ENCODE peak calls at places on chromosomes 12 and 14, in seven cellular contexts. One of them, this sample, is unnamed.

GRCh38 chr12:52395761-52396434 is 10.2 kb downstream of the KRT82 start:
- DNase-seq in upper lobe of right lung: peak
- DNase-seq in astrocyte of the cerebellum: no peak
- DNase-seq in left lung: peak
- DNase-seq in stimulated activated CD4-positive, alpha-beta T cell treated with anti-CD3 and anti-CD28 coated beads, Interleukin-15, amount 100 ng/mL, for 1 hour: no peak
- DNase-seq in NCI-H1105 treated with DMSO at 0.1 percent for 48 hours: no peak
- DNase-seq in H54: no peak
- DNase-seq in this sample: no peak

GRCh38 chr12:131346578-131347344 is 364.1 kb upstream of the SFSWAP start:
- DNase-seq in upper lobe of right lung: no peak
- DNase-seq in astrocyte of the cerebellum: no peak
- DNase-seq in left lung: peak
- DNase-seq in stimulated activated CD4-positive, alpha-beta T cell treated with anti-CD3 and anti-CD28 coated beads, Interleukin-15, amount 100 ng/mL, for 1 hour: no peak
- DNase-seq in NCI-H1105 treated with DMSO at 0.1 percent for 48 hours: no peak
- DNase-seq in H54: no peak
- DNase-seq in this sample: no peak

GRCh38 chr12:47841910-47842309 is 22.2 kb upstream of the HDAC7 start:
- DNase-seq in upper lobe of right lung: peak
- DNase-seq in astrocyte of the cerebellum: no peak
- DNase-seq in left lung: no peak
- DNase-seq in stimulated activated CD4-positive, alpha-beta T cell treated with anti-CD3 and anti-CD28 coated beads, Interleukin-15, amount 100 ng/mL, for 1 hour: no peak
- DNase-seq in NCI-H1105 treated with DMSO at 0.1 percent for 48 hours: no peak
- DNase-seq in H54: no peak
- DNase-seq in this sample: no peak

GRCh38 chr12:94149781-94150482 is 1.6 kb downstream of the PLXNC1 start:
- DNase-seq in upper lobe of right lung: peak
- DNase-seq in astrocyte of the cerebellum: no peak
- DNase-seq in left lung: peak
- DNase-seq in stimulated activated CD4-positive, alpha-beta T cell treated with anti-CD3 and anti-CD28 coated beads, Interleukin-15, amount 100 ng/mL, for 1 hour: no peak
- DNase-seq in NCI-H1105 treated with DMSO at 0.1 percent for 48 hours: peak
- DNase-seq in H54: no peak
- DNase-seq in this sample: no peak

GRCh38 chr12:129659927-129660326 is 243.9 kb downstream of the TMEM132D start:
- DNase-seq in upper lobe of right lung: no peak
- DNase-seq in astrocyte of the cerebellum: peak
- DNase-seq in left lung: no peak
- DNase-seq in stimulated activated CD4-positive, alpha-beta T cell treated with anti-CD3 and anti-CD28 coated beads, Interleukin-15, amount 100 ng/mL, for 1 hour: no peak
- DNase-seq in NCI-H1105 treated with DMSO at 0.1 percent for 48 hours: peak
- DNase-seq in H54: no peak
- DNase-seq in this sample: peak

GRCh38 chr14:102731101-102731870 is 46.0 kb upstream of the TRAF3 start:
- DNase-seq in upper lobe of right lung: peak
- DNase-seq in astrocyte of the cerebellum: no peak
- DNase-seq in left lung: no peak
- DNase-seq in stimulated activated CD4-positive, alpha-beta T cell treated with anti-CD3 and anti-CD28 coated beads, Interleukin-15, amount 100 ng/mL, for 1 hour: no peak
- DNase-seq in NCI-H1105 treated with DMSO at 0.1 percent for 48 hours: no peak
- DNase-seq in H54: no peak
- DNase-seq in this sample: no peak

GRCh38 chr12:21998782-21999181 is 47.2 kb upstream of the CMAS start:
- DNase-seq in upper lobe of right lung: no peak
- DNase-seq in astrocyte of the cerebellum: no peak
- DNase-seq in left lung: no peak
- DNase-seq in stimulated activated CD4-positive, alpha-beta T cell treated with anti-CD3 and anti-CD28 coated beads, Interleukin-15, amount 100 ng/mL, for 1 hour: no peak
- DNase-seq in NCI-H1105 treated with DMSO at 0.1 percent for 48 hours: no peak
- DNase-seq in H54: no peak
- DNase-seq in this sample: no peak

GRCh38 chr12:28536088-28536487 is 345.8 kb downstream of the CCDC91 start:
- DNase-seq in upper lobe of right lung: no peak
- DNase-seq in astrocyte of the cerebellum: no peak
- DNase-seq in left lung: no peak
- DNase-seq in stimulated activated CD4-positive, alpha-beta T cell treated with anti-CD3 and anti-CD28 coated beads, Interleukin-15, amount 100 ng/mL, for 1 hour: no peak
- DNase-seq in NCI-H1105 treated with DMSO at 0.1 percent for 48 hours: no peak
- DNase-seq in H54: no peak
- DNase-seq in this sample: peak

GRCh38 chr14:99278836-99279235 is 6.8 kb upstream of the BCL11B start:
- DNase-seq in upper lobe of right lung: no peak
- DNase-seq in astrocyte of the cerebellum: no peak
- DNase-seq in left lung: no peak
- DNase-seq in stimulated activated CD4-positive, alpha-beta T cell treated with anti-CD3 and anti-CD28 coated beads, Interleukin-15, amount 100 ng/mL, for 1 hour: no peak
- DNase-seq in NCI-H1105 treated with DMSO at 0.1 percent for 48 hours: no peak
- DNase-seq in H54: no peak
- DNase-seq in this sample: no peak

GRCh38 chr12:104974626-104975290 is 11.4 kb upstream of the NOPCHAP1 start:
- DNase-seq in upper lobe of right lung: no peak
- DNase-seq in astrocyte of the cerebellum: no peak
- DNase-seq in left lung: no peak
- DNase-seq in stimulated activated CD4-positive, alpha-beta T cell treated with anti-CD3 and anti-CD28 coated beads, Interleukin-15, amount 100 ng/mL, for 1 hour: no peak
- DNase-seq in NCI-H1105 treated with DMSO at 0.1 percent for 48 hours: no peak
- DNase-seq in H54: no peak
- DNase-seq in this sample: peak

GRCh38 chr14:57865450-57866198 is at the start of gene SLC35F4:
- DNase-seq in upper lobe of right lung: peak
- DNase-seq in astrocyte of the cerebellum: no peak
- DNase-seq in left lung: peak
- DNase-seq in stimulated activated CD4-positive, alpha-beta T cell treated with anti-CD3 and anti-CD28 coated beads, Interleukin-15, amount 100 ng/mL, for 1 hour: no peak
- DNase-seq in NCI-H1105 treated with DMSO at 0.1 percent for 48 hours: peak
- DNase-seq in H54: no peak
- DNase-seq in this sample: peak

GRCh38 chr12:6341439-6342139 is at the start of gene TNFRSF1A:
- DNase-seq in upper lobe of right lung: peak
- DNase-seq in astrocyte of the cerebellum: peak
- DNase-seq in left lung: peak
- DNase-seq in stimulated activated CD4-positive, alpha-beta T cell treated with anti-CD3 and anti-CD28 coated beads, Interleukin-15, amount 100 ng/mL, for 1 hour: peak
- DNase-seq in NCI-H1105 treated with DMSO at 0.1 percent for 48 hours: no peak
- DNase-seq in H54: no peak
- DNase-seq in this sample: peak

GRCh38 chr12:111488798-111489197 is 83.1 kb downstream of the SH2B3 start:
- DNase-seq in upper lobe of right lung: no peak
- DNase-seq in astrocyte of the cerebellum: no peak
- DNase-seq in left lung: no peak
- DNase-seq in stimulated activated CD4-positive, alpha-beta T cell treated with anti-CD3 and anti-CD28 coated beads, Interleukin-15, amount 100 ng/mL, for 1 hour: no peak
- DNase-seq in NCI-H1105 treated with DMSO at 0.1 percent for 48 hours: no peak
- DNase-seq in H54: no peak
- DNase-seq in this sample: no peak

GRCh38 chr12:54082402-54082892 is 28.8 kb downstream of the HOXC4 start:
- DNase-seq in upper lobe of right lung: no peak
- DNase-seq in astrocyte of the cerebellum: no peak
- DNase-seq in left lung: no peak
- DNase-seq in stimulated activated CD4-positive, alpha-beta T cell treated with anti-CD3 and anti-CD28 coated beads, Interleukin-15, amount 100 ng/mL, for 1 hour: peak
- DNase-seq in NCI-H1105 treated with DMSO at 0.1 percent for 48 hours: peak
- DNase-seq in H54: no peak
- DNase-seq in this sample: peak

GRCh38 chr12:44158746-44159145 is 322.9 kb downstream of the TMEM117 start:
- DNase-seq in upper lobe of right lung: no peak
- DNase-seq in astrocyte of the cerebellum: no peak
- DNase-seq in left lung: no peak
- DNase-seq in stimulated activated CD4-positive, alpha-beta T cell treated with anti-CD3 and anti-CD28 coated beads, Interleukin-15, amount 100 ng/mL, for 1 hour: no peak
- DNase-seq in NCI-H1105 treated with DMSO at 0.1 percent for 48 hours: no peak
- DNase-seq in H54: no peak
- DNase-seq in this sample: no peak

GRCh38 chr12:108063192-108063591 is 65.9 kb upstream of the WSCD2 start:
- DNase-seq in upper lobe of right lung: no peak
- DNase-seq in astrocyte of the cerebellum: no peak
- DNase-seq in left lung: no peak
- DNase-seq in stimulated activated CD4-positive, alpha-beta T cell treated with anti-CD3 and anti-CD28 coated beads, Interleukin-15, amount 100 ng/mL, for 1 hour: no peak
- DNase-seq in NCI-H1105 treated with DMSO at 0.1 percent for 48 hours: peak
- DNase-seq in H54: no peak
- DNase-seq in this sample: no peak

GRCh38 chr12:118052324-118053070 is 8.5 kb downstream of the WSB2 start:
- DNase-seq in upper lobe of right lung: peak
- DNase-seq in astrocyte of the cerebellum: peak
- DNase-seq in left lung: no peak
- DNase-seq in stimulated activated CD4-positive, alpha-beta T cell treated with anti-CD3 and anti-CD28 coated beads, Interleukin-15, amount 100 ng/mL, for 1 hour: no peak
- DNase-seq in NCI-H1105 treated with DMSO at 0.1 percent for 48 hours: no peak
- DNase-seq in H54: peak
- DNase-seq in this sample: peak

GRCh38 chr12:59250766-59251165 is 330.5 kb upstream of the LRIG3 start:
- DNase-seq in upper lobe of right lung: no peak
- DNase-seq in astrocyte of the cerebellum: no peak
- DNase-seq in left lung: no peak
- DNase-seq in stimulated activated CD4-positive, alpha-beta T cell treated with anti-CD3 and anti-CD28 coated beads, Interleukin-15, amount 100 ng/mL, for 1 hour: no peak
- DNase-seq in NCI-H1105 treated with DMSO at 0.1 percent for 48 hours: no peak
- DNase-seq in H54: no peak
- DNase-seq in this sample: no peak

GRCh38 chr12:111330800-111331752 is 37.8 kb downstream of the PHETA1 start:
- DNase-seq in upper lobe of right lung: no peak
- DNase-seq in astrocyte of the cerebellum: peak
- DNase-seq in left lung: no peak
- DNase-seq in stimulated activated CD4-positive, alpha-beta T cell treated with anti-CD3 and anti-CD28 coated beads, Interleukin-15, amount 100 ng/mL, for 1 hour: no peak
- DNase-seq in NCI-H1105 treated with DMSO at 0.1 percent for 48 hours: peak
- DNase-seq in H54: peak
- DNase-seq in this sample: peak

GRCh38 chr14:68444449-68445168 is 348.3 kb downstream of the ZFP36L1 start:
- DNase-seq in upper lobe of right lung: no peak
- DNase-seq in astrocyte of the cerebellum: peak
- DNase-seq in left lung: no peak
- DNase-seq in stimulated activated CD4-positive, alpha-beta T cell treated with anti-CD3 and anti-CD28 coated beads, Interleukin-15, amount 100 ng/mL, for 1 hour: no peak
- DNase-seq in NCI-H1105 treated with DMSO at 0.1 percent for 48 hours: no peak
- DNase-seq in H54: no peak
- DNase-seq in this sample: peak

GRCh38 chr14:25011095-25011494 is 38.9 kb downstream of the STXBP6 start:
- DNase-seq in upper lobe of right lung: no peak
- DNase-seq in astrocyte of the cerebellum: no peak
- DNase-seq in left lung: no peak
- DNase-seq in stimulated activated CD4-positive, alpha-beta T cell treated with anti-CD3 and anti-CD28 coated beads, Interleukin-15, amount 100 ng/mL, for 1 hour: no peak
- DNase-seq in NCI-H1105 treated with DMSO at 0.1 percent for 48 hours: no peak
- DNase-seq in H54: no peak
- DNase-seq in this sample: no peak

GRCh38 chr12:102169922-102170698 is 27.5 kb downstream of the PMCH start:
- DNase-seq in upper lobe of right lung: no peak
- DNase-seq in astrocyte of the cerebellum: peak
- DNase-seq in left lung: no peak
- DNase-seq in stimulated activated CD4-positive, alpha-beta T cell treated with anti-CD3 and anti-CD28 coated beads, Interleukin-15, amount 100 ng/mL, for 1 hour: no peak
- DNase-seq in NCI-H1105 treated with DMSO at 0.1 percent for 48 hours: peak
- DNase-seq in H54: no peak
- DNase-seq in this sample: peak

GRCh38 chr12:3293446-3294161 is 197.4 kb upstream of the PRMT8 start:
- DNase-seq in upper lobe of right lung: no peak
- DNase-seq in astrocyte of the cerebellum: no peak
- DNase-seq in left lung: no peak
- DNase-seq in stimulated activated CD4-positive, alpha-beta T cell treated with anti-CD3 and anti-CD28 coated beads, Interleukin-15, amount 100 ng/mL, for 1 hour: no peak
- DNase-seq in NCI-H1105 treated with DMSO at 0.1 percent for 48 hours: no peak
- DNase-seq in H54: peak
- DNase-seq in this sample: peak

GRCh38 chr12:2382391-2383155 is 329.8 kb downstream of the CACNA1C start:
- DNase-seq in upper lobe of right lung: no peak
- DNase-seq in astrocyte of the cerebellum: no peak
- DNase-seq in left lung: no peak
- DNase-seq in stimulated activated CD4-positive, alpha-beta T cell treated with anti-CD3 and anti-CD28 coated beads, Interleukin-15, amount 100 ng/mL, for 1 hour: no peak
- DNase-seq in NCI-H1105 treated with DMSO at 0.1 percent for 48 hours: peak
- DNase-seq in H54: no peak
- DNase-seq in this sample: no peak

GRCh38 chr12:122473543-122474323 is 27.0 kb downstream of the ZCCHC8 start:
- DNase-seq in upper lobe of right lung: no peak
- DNase-seq in astrocyte of the cerebellum: no peak
- DNase-seq in left lung: no peak
- DNase-seq in stimulated activated CD4-positive, alpha-beta T cell treated with anti-CD3 and anti-CD28 coated beads, Interleukin-15, amount 100 ng/mL, for 1 hour: peak
- DNase-seq in NCI-H1105 treated with DMSO at 0.1 percent for 48 hours: no peak
- DNase-seq in H54: peak
- DNase-seq in this sample: peak

GRCh38 chr12:20383612-20384011 is 15.3 kb downstream of the PDE3A start:
- DNase-seq in upper lobe of right lung: no peak
- DNase-seq in astrocyte of the cerebellum: no peak
- DNase-seq in left lung: no peak
- DNase-seq in stimulated activated CD4-positive, alpha-beta T cell treated with anti-CD3 and anti-CD28 coated beads, Interleukin-15, amount 100 ng/mL, for 1 hour: no peak
- DNase-seq in NCI-H1105 treated with DMSO at 0.1 percent for 48 hours: no peak
- DNase-seq in H54: no peak
- DNase-seq in this sample: no peak

GRCh38 chr12:38390968-38391367 is 74.4 kb downstream of the ALG10B start:
- DNase-seq in upper lobe of right lung: no peak
- DNase-seq in astrocyte of the cerebellum: no peak
- DNase-seq in left lung: no peak
- DNase-seq in stimulated activated CD4-positive, alpha-beta T cell treated with anti-CD3 and anti-CD28 coated beads, Interleukin-15, amount 100 ng/mL, for 1 hour: no peak
- DNase-seq in NCI-H1105 treated with DMSO at 0.1 percent for 48 hours: no peak
- DNase-seq in H54: no peak
- DNase-seq in this sample: no peak

GRCh38 chr12:22598141-22598762 is 26.7 kb upstream of the ETNK1 start:
- DNase-seq in upper lobe of right lung: no peak
- DNase-seq in astrocyte of the cerebellum: no peak
- DNase-seq in left lung: no peak
- DNase-seq in stimulated activated CD4-positive, alpha-beta T cell treated with anti-CD3 and anti-CD28 coated beads, Interleukin-15, amount 100 ng/mL, for 1 hour: no peak
- DNase-seq in NCI-H1105 treated with DMSO at 0.1 percent for 48 hours: no peak
- DNase-seq in H54: no peak
- DNase-seq in this sample: no peak

GRCh38 chr12:98973395-98973794 is 328.3 kb downstream of the APAF1 start:
- DNase-seq in upper lobe of right lung: no peak
- DNase-seq in astrocyte of the cerebellum: no peak
- DNase-seq in left lung: no peak
- DNase-seq in stimulated activated CD4-positive, alpha-beta T cell treated with anti-CD3 and anti-CD28 coated beads, Interleukin-15, amount 100 ng/mL, for 1 hour: no peak
- DNase-seq in NCI-H1105 treated with DMSO at 0.1 percent for 48 hours: no peak
- DNase-seq in H54: no peak
- DNase-seq in this sample: peak

GRCh38 chr12:93773122-93773871 is 96.1 kb downstream of the CRADD start:
- DNase-seq in upper lobe of right lung: no peak
- DNase-seq in astrocyte of the cerebellum: no peak
- DNase-seq in left lung: no peak
- DNase-seq in stimulated activated CD4-positive, alpha-beta T cell treated with anti-CD3 and anti-CD28 coated beads, Interleukin-15, amount 100 ng/mL, for 1 hour: peak
- DNase-seq in NCI-H1105 treated with DMSO at 0.1 percent for 48 hours: no peak
- DNase-seq in H54: no peak
- DNase-seq in this sample: peak

GRCh38 chr12:65300679-65301349 is 22.3 kb downstream of the MSRB3 start:
- DNase-seq in upper lobe of right lung: no peak
- DNase-seq in astrocyte of the cerebellum: no peak
- DNase-seq in left lung: no peak
- DNase-seq in stimulated activated CD4-positive, alpha-beta T cell treated with anti-CD3 and anti-CD28 coated beads, Interleukin-15, amount 100 ng/mL, for 1 hour: no peak
- DNase-seq in NCI-H1105 treated with DMSO at 0.1 percent for 48 hours: peak
- DNase-seq in H54: no peak
- DNase-seq in this sample: peak

GRCh38 chr12:123660328-123660727 is 10.6 kb upstream of the TCTN2 start:
- DNase-seq in upper lobe of right lung: no peak
- DNase-seq in astrocyte of the cerebellum: peak
- DNase-seq in left lung: no peak
- DNase-seq in stimulated activated CD4-positive, alpha-beta T cell treated with anti-CD3 and anti-CD28 coated beads, Interleukin-15, amount 100 ng/mL, for 1 hour: no peak
- DNase-seq in NCI-H1105 treated with DMSO at 0.1 percent for 48 hours: no peak
- DNase-seq in H54: peak
- DNase-seq in this sample: peak

GRCh38 chr12:79326663-79327062 is 364.1 kb downstream of the PAWR start:
- DNase-seq in upper lobe of right lung: no peak
- DNase-seq in astrocyte of the cerebellum: no peak
- DNase-seq in left lung: no peak
- DNase-seq in stimulated activated CD4-positive, alpha-beta T cell treated with anti-CD3 and anti-CD28 coated beads, Interleukin-15, amount 100 ng/mL, for 1 hour: no peak
- DNase-seq in NCI-H1105 treated with DMSO at 0.1 percent for 48 hours: peak
- DNase-seq in H54: no peak
- DNase-seq in this sample: no peak

GRCh38 chr12:117774986-117775775 is 193.6 kb downstream of the KSR2 start:
- DNase-seq in upper lobe of right lung: no peak
- DNase-seq in astrocyte of the cerebellum: peak
- DNase-seq in left lung: no peak
- DNase-seq in stimulated activated CD4-positive, alpha-beta T cell treated with anti-CD3 and anti-CD28 coated beads, Interleukin-15, amount 100 ng/mL, for 1 hour: no peak
- DNase-seq in NCI-H1105 treated with DMSO at 0.1 percent for 48 hours: peak
- DNase-seq in H54: no peak
- DNase-seq in this sample: peak

GRCh38 chr12:29320295-29321090 is 60.5 kb downstream of the ERGIC2 start:
- DNase-seq in upper lobe of right lung: no peak
- DNase-seq in astrocyte of the cerebellum: peak
- DNase-seq in left lung: no peak
- DNase-seq in stimulated activated CD4-positive, alpha-beta T cell treated with anti-CD3 and anti-CD28 coated beads, Interleukin-15, amount 100 ng/mL, for 1 hour: no peak
- DNase-seq in NCI-H1105 treated with DMSO at 0.1 percent for 48 hours: no peak
- DNase-seq in H54: peak
- DNase-seq in this sample: peak

GRCh38 chr14:49679271-49679670 is 8.7 kb downstream of the POLE2 start:
- DNase-seq in upper lobe of right lung: no peak
- DNase-seq in astrocyte of the cerebellum: no peak
- DNase-seq in left lung: no peak
- DNase-seq in stimulated activated CD4-positive, alpha-beta T cell treated with anti-CD3 and anti-CD28 coated beads, Interleukin-15, amount 100 ng/mL, for 1 hour: no peak
- DNase-seq in NCI-H1105 treated with DMSO at 0.1 percent for 48 hours: no peak
- DNase-seq in H54: no peak
- DNase-seq in this sample: peak

GRCh38 chr14:37195327-37195726 is 2.4 kb upstream of the MIPOL1 start:
- DNase-seq in upper lobe of right lung: no peak
- DNase-seq in astrocyte of the cerebellum: no peak
- DNase-seq in left lung: no peak
- DNase-seq in stimulated activated CD4-positive, alpha-beta T cell treated with anti-CD3 and anti-CD28 coated beads, Interleukin-15, amount 100 ng/mL, for 1 hour: no peak
- DNase-seq in NCI-H1105 treated with DMSO at 0.1 percent for 48 hours: no peak
- DNase-seq in H54: no peak
- DNase-seq in this sample: peak

GRCh38 chr14:23568600-23569310 is 1.2 kb upstream of the AP1G2 start:
- DNase-seq in upper lobe of right lung: peak
- DNase-seq in astrocyte of the cerebellum: no peak
- DNase-seq in left lung: peak
- DNase-seq in stimulated activated CD4-positive, alpha-beta T cell treated with anti-CD3 and anti-CD28 coated beads, Interleukin-15, amount 100 ng/mL, for 1 hour: no peak
- DNase-seq in NCI-H1105 treated with DMSO at 0.1 percent for 48 hours: no peak
- DNase-seq in H54: no peak
- DNase-seq in this sample: no peak

This sample was measured in RPMI7951.